ENCODE peak calls at places on chromosome 7, in five cellular contexts. G is psoas muscle; D is CD8-positive, alpha-beta T cell; K is fibroblast of lung; S is astrocyte of the spinal cord. C is an unnamed sample.

GRCh38 chr7:13990319-13990983 is 985 bp upstream of the ETV1 start:
- DNase-seq in K (peak), D (no peak), G (peak), S (peak), C (peak)

GRCh38 chr7:116807011-116807560 is 55.3 kb upstream of the CAPZA2 start:
- DNase-seq in D (no peak), G (no peak), K (no peak), S (no peak), C (no peak)

GRCh38 chr7:94657771-94658693 is 2.1 kb upstream of the SGCE start:
- DNase-seq in K (peak), G (peak), D (peak), S (peak), C (peak)

GRCh38 chr7:45178241-45179225 is 20.9 kb downstream of the RAMP3 start:
- DNase-seq in D (no peak), G (no peak), K (no peak), S (no peak), C (no peak)

GRCh38 chr7:47714669-47715607 is 133.0 kb upstream of the TNS3 start:
- DNase-seq in D (no peak), S (no peak), G (no peak), K (no peak), C (no peak)

GRCh38 chr7:118877187-118877586 is 652.7 kb downstream of the ANKRD7 start:
- DNase-seq in D (no peak), K (no peak), G (no peak), S (no peak), C (no peak)

GRCh38 chr7:4189151-4189570 is 492.9 kb upstream of the FOXK1 start:
- DNase-seq in K (peak), D (no peak), G (peak), S (peak), C (no peak)

GRCh38 chr7:103880201-103880600 is 109.3 kb downstream of the RELN start:
- DNase-seq in S (no peak), K (no peak), G (no peak), D (no peak), C (no peak)

GRCh38 chr7:87852306-87852705 is 23.9 kb downstream of the SLC25A40 start:
- DNase-seq in G (no peak), K (no peak), D (no peak), S (no peak), C (no peak)

GRCh38 chr7:80537091-80537490 is 25.2 kb upstream of the GNAT3 start:
- DNase-seq in G (no peak), K (no peak), S (no peak), D (no peak), C (no peak)

GRCh38 chr7:18257711-18258110 is 230.1 kb upstream of the PRPS1L1 start:
- DNase-seq in G (no peak), K (peak), D (no peak), S (no peak), C (no peak)

GRCh38 chr7:131443496-131443895 is 112.9 kb downstream of the PODXL start:
- DNase-seq in G (no peak), D (no peak), S (no peak), K (peak), C (peak)

GRCh38 chr7:105346593-105347322 is 42.0 kb downstream of the SRPK2 start:
- DNase-seq in K (no peak), G (no peak), D (no peak), S (no peak), C (no peak)

GRCh38 chr7:66748791-66749190 is 8.3 kb downstream of the RABGEF1 start:
- DNase-seq in G (peak), K (no peak), S (no peak), D (no peak), C (no peak)

GRCh38 chr7:146096994-146097393 is 19.6 kb upstream of the CNTNAP2 start:
- DNase-seq in S (no peak), K (no peak), D (no peak), G (no peak), C (no peak)

GRCh38 chr7:144011458-144012230 is 11.5 kb downstream of the OR6B1 start:
- DNase-seq in G (no peak), S (no peak), D (no peak), K (peak), C (no peak)

GRCh38 chr7:17501461-17502208 is 203.2 kb downstream of the AHR start:
- DNase-seq in K (peak), G (no peak), S (peak), D (no peak), C (no peak)

DNA sequence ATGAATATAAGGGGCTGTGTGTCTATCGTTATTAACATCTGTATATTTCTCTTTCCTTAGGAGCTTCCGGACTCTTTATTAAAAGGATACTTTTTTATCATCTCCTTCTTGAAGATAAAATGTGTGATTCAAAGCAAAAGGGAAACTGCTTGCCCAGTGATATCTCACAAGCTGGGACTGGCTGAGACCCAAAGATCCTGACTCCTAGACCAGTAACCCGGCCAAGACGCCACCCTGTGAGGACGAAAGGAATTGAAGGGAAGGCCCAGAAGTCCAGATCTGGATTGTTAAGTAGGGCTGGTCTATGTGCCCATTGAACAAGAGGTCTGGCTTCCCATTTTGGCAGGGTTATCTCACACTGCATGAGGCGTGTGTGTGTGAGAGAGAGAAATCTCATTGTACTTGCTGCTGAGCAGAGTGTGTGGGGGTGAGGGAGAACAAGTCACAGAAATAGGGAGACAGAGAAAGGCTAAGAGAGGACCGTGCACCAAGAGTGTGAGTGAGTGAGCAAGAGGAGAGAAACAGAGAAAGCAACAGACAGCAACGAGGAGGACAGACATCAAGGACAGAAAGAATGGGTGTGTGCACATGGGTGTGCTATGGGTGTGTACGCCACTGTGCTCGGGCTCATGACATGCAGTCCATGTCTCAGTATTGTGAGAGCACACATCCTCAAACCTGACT is 75.4 kb downstream of the PLXNA4 start:
- DNase-seq in S (peak), K (peak), G (peak), D (no peak), C (peak)
- TF ChIP-seq CTCF in S (peak), K (peak), G (peak), D (no peak), C (peak)

GRCh38 chr7:25913574-25914224 is 238.3 kb upstream of the NFE2L3 start:
- DNase-seq in D (no peak), K (no peak), G (no peak), S (no peak), C (no peak)
- H3K4me3 ChIP-seq in D (no peak), K (no peak), G (no peak), S (no peak), C (no peak)

DNA sequence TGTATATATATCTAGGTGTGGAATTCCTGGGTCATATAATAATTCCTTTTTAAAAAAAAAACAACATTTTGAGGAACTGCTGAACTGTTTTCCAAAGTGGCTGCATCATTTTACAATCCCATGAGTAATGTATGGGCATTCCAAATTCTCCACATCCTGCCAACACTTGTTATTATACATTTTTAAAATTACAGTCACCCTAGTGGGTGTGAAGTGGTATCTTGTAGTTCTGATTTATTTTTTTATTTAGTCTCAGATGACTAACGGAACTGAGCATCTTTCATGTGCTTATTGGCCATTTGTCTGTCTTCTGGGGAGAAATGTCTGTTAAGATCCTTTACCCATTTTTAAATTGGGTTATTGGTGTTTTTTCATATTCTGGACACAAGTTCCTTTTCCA is 12.0 kb upstream of the KLHL7 start:
- DNase-seq in D (no peak), G (no peak), S (peak), K (no peak), C (no peak)
- TF ChIP-seq CTCF in D (no peak), G (no peak), S (no peak), K (no peak), C (no peak)

GRCh38 chr7:122750389-122750788 is 47.7 kb upstream of the RNF148 start:
- DNase-seq in G (no peak), D (no peak), K (no peak), S (no peak), C (no peak)

GRCh38 chr7:122743211-122743610 is 40.5 kb upstream of the RNF148 start:
- DNase-seq in S (no peak), D (no peak), K (no peak), G (no peak), C (no peak)

GRCh38 chr7:122748195-122748594 is 45.5 kb upstream of the RNF148 start:
- DNase-seq in K (no peak), D (no peak), S (no peak), G (no peak), C (no peak)

GRCh38 chr7:122752583-122752982 is 49.9 kb upstream of the RNF148 start:
- DNase-seq in K (no peak), D (no peak), G (no peak), S (no peak), C (no peak)

DNA sequence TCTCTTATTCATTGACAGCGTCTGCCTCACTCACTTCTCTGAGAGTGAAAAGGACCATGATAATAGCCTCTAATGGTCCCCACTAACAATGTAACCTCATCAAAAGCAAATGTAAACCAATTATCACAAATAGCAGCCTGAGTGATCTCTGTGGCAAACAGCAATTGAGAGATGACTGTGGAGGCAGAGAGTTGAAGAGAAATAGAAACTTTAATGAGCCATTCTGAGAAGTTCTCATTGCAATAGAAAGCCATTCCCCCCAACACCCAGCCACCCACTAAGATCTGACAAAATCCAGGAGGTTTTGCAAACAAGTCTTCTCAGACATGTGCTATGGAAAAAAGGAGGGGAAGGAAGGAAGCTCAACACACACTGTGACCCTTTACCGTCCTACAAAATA is 44.2 kb upstream of the RNF148 start:
- DNase-seq in D (no peak), K (no peak), G (no peak), S (no peak), C (no peak)
- H3K4me3 ChIP-seq in D (no peak), K (no peak), G (no peak), S (no peak), C (no peak)

GRCh38 chr7:129664029-129665012 is 52.8 kb downstream of the NRF1 start:
- DNase-seq in K (peak), G (no peak), S (peak), D (no peak), C (peak)
- TF ChIP-seq CTCF in K (peak), G (peak), S (peak), D (no peak), C (peak)

GRCh38 chr7:2523941-2524807 is 4.6 kb downstream of the LFNG start:
- DNase-seq in G (peak), K (no peak), D (no peak), S (peak), C (peak)

GRCh38 chr7:2521341-2521745 is 1.8 kb downstream of the LFNG start:
- DNase-seq in S (no peak), G (no peak), D (no peak), K (no peak), C (no peak)

GRCh38 chr7:2523461-2523905 is 3.9 kb downstream of the LFNG start:
- DNase-seq in S (no peak), K (no peak), D (no peak), G (no peak), C (no peak)

GRCh38 chr7:2521952-2522591 is 2.5 kb downstream of the LFNG start:
- DNase-seq in S (no peak), K (no peak), G (peak), D (peak), C (peak)

GRCh38 chr7:2522780-2523433 is 3.3 kb downstream of the LFNG start:
- DNase-seq in S (peak), G (no peak), D (no peak), K (no peak), C (no peak)
- H3K4me3 ChIP-seq in S (no peak), G (peak), D (peak), K (no peak), C (no peak)

DNA sequence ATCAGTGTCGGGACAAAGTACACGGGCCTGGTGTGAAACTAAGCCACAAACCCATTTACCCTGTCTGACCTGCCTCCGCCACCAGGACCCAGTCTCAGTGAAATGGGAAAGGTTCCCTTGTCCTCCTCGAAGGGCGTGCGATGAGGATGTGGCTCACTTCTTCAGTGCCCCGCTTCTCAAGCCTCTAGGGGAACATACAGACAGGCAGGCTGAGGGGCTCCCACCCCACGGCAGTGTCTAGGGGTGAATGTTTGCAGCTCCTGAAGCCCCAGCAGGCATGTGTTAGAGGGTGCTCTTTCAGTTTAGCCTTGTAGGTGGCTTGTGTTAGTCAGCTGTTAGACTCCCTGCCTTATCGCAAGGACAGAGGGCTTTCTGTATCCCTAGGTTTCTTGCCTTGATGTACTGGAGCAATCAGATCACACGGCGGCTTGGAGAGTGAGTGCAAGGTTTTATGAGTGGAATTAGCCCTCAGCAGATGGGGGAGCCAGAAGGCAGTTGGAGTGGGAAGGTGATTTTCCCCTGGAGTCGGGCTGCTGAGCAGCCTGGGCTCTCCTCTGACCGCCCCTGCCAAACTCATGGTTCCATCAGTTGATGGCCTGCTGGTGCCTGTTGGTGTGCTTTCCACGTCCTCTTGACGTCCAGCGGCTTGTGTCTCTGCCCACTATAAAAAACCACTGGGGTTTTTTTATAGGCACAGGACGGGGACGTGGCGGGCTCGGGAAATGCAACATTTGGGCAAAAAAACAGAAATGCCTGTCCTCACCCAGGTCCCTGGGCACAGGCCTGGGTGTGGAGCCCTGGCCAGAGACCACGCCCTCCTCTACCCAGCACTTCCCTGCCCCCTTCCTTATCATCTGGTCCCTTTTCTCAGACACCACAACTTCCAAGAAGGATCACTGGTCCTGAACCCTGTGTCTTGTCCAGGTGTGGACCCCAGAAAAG is 786 bp downstream of the NUDT1 start:
- DNase-seq in S (no peak), G (no peak), D (no peak), K (no peak), C (no peak)
- TF ChIP-seq CTCF in S (peak), G (no peak), D (no peak), K (no peak), C (no peak)

GRCh38 chr7:91864070-91864469 is 16.4 kb downstream of the MTERF1 start:
- DNase-seq in D (no peak), G (no peak), K (no peak), S (no peak), C (no peak)

GRCh38 chr7:91872069-91872468 is 8.4 kb downstream of the MTERF1 start:
- DNase-seq in K (no peak), G (no peak), D (no peak), S (no peak), C (no peak)

GRCh38 chr7:91869661-91870060 is 10.8 kb downstream of the MTERF1 start:
- DNase-seq in S (no peak), G (no peak), K (no peak), D (no peak), C (no peak)

DNA sequence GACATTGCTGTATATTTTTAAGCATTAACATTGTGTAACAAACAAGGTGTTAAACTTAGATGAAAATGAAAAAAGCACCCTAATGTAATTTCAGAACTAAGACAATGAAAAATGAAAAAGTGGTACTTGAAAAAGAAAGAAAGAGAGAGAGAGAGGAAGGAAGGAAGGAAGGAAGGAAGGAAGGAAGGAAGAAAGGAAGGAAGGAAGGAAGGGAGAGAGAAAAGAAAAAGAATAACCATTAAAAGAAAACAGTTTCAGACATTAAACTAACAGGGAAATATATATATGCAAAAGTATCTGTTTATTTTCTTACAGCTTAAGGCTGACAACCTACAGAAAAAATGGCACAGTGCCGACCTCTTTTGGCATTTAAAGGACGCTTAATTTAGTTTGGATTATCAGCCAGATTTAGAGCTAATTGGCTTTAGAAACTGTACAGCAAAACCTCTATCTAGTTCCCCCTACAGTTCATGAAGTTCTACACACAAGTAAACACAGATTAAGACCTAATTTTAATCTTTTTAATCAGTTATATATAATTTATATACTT is 13.8 kb downstream of the MTERF1 start:
- DNase-seq in K (peak), G (no peak), S (no peak), D (no peak), C (no peak)
- H3K4me3 ChIP-seq in K (no peak), G (no peak), S (no peak), D (no peak), C (no peak)

DNA sequence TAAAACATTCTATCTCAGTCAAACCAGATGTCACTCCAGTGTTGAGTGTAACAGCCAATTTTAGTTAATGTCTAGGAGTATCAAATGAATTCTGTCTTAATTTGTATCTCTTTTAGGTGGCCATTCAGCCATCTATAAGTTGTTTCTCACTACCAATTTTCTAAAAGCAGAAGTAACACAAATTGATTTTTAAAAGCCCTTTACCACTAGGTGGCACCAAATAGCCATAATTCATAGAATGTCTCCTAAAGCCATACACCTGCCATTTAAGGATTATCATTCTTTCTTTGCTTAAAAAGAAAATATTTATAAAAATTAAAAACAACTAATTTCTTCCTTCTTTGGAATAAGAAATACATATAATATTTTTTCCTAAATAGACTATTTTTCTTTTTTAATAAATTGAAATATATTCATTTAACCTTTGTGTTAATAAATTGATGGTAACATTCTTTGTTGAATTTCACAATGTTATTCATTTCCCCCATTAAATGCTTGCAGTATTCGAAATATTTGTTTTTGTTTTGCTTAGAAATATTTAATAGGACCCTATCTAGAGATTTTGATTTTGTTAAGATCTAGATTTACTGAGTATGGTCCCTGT is 107.8 kb upstream of the PPP1R3A start:
- DNase-seq in K (peak), D (no peak), S (peak), G (no peak), C (peak)
- TF ChIP-seq CTCF in K (peak), D (peak), S (peak), G (peak), C (peak)

C was measured in cardiac muscle cell.